ENCODE peak calls at places on chromosomes 4 and X, in eight cellular contexts. Z, T, L, X, I, A, M and V are unnamed samples.

GRCh38 chr4:36024901-36025610 is 219.3 kb downstream of the ARAP2 start:
- DNase-seq in Z (no peak), T (no peak), L (no peak), X (no peak), I (no peak), A (peak; percentile 91), M (no peak), V (no peak)

GRCh38 chrX:106791495-106791894 is 11.0 kb upstream of the TBC1D8B start:
- DNase-seq in Z (peak; percentile 6), T (no peak), L (no peak), X (peak; percentile 21), I (no peak), A (peak; percentile 16), M (no peak), V (no peak)

GRCh38 chrX:20063716-20064351 is 52.9 kb downstream of the MAP7D2 start:
- DNase-seq in Z (no peak), T (no peak), L (no peak), X (no peak), I (no peak), A (peak; percentile 52), M (no peak), V (no peak)

GRCh38 chrX:136823175-136823574 is 42.4 kb upstream of the ARHGEF6 start:
- DNase-seq in Z (no peak), T (no peak), L (no peak), X (peak; percentile 12), I (no peak), A (peak; percentile 68), M (no peak), V (no peak)

GRCh38 chr4:73593631-73594241 is 26.5 kb downstream of the RASSF6 start:
- DNase-seq in Z (peak; percentile 43), T (no peak), L (no peak), X (peak; percentile 16), I (no peak), A (no peak), M (no peak), V (peak; percentile 15)

GRCh38 chr4:169723207-169723606 is 34.5 kb downstream of the HPF1 start:
- DNase-seq in Z (peak; percentile 7), T (no peak), L (no peak), X (peak; percentile 6), I (no peak), A (no peak), M (no peak), V (no peak)

GRCh38 chr4:167025651-167026050 is 208.6 kb downstream of the SPOCK3 start:
- DNase-seq in Z (no peak), T (no peak), L (no peak), X (no peak), I (no peak), A (peak; percentile 97), M (no peak), V (no peak)

GRCh38 chrX:154654372-154654771 is 993 bp upstream of the CTAG2 start:
- DNase-seq in Z (no peak), T (no peak), L (no peak), X (no peak), I (peak; percentile 46), A (no peak), M (no peak), V (no peak)

GRCh38 chr4:34108456-34108855 is 2135.9 kb downstream of the ARAP2 start:
- DNase-seq in Z (no peak), T (no peak), L (no peak), X (peak; percentile 58), I (no peak), A (no peak), M (no peak), V (no peak)

GRCh38 chrX:53594354-53594753 is 92.2 kb downstream of the HUWE1 start:
- DNase-seq in Z (no peak), T (no peak), L (no peak), X (peak; percentile 35), I (no peak), A (no peak), M (no peak), V (no peak)

GRCh38 chrX:112651766-112652165 is 28.0 kb downstream of the LHFPL1 start:
- DNase-seq in Z (no peak), T (no peak), L (no peak), X (no peak), I (no peak), A (peak; percentile 31), M (no peak), V (no peak)

GRCh38 chr4:3480528-3481112 is 17.5 kb downstream of the DOK7 start:
- DNase-seq in Z (peak; percentile 87), T (peak; percentile 87), L (peak; percentile 71), X (peak; percentile 64), I (peak; percentile 96), A (peak; percentile 50), M (peak; percentile 42), V (peak; percentile 100)

GRCh38 chrX:9558615-9559014 is 93.8 kb downstream of the TBL1X start:
- DNase-seq in Z (no peak), T (no peak), L (no peak), X (no peak), I (no peak), A (no peak), M (no peak), V (no peak)

GRCh38 chr4:77172336-77172735 is 15.3 kb downstream of the CCNG2 start:
- DNase-seq in Z (no peak), T (no peak), L (no peak), X (peak; percentile 96), I (no peak), A (peak; percentile 95), M (no peak), V (no peak)

GRCh38 chrX:12988797-12989196 is 13.9 kb downstream of the TMSB4X start:
- DNase-seq in Z (no peak), T (no peak), L (no peak), X (peak; percentile 58), I (no peak), A (peak; percentile 85), M (no peak), V (no peak)

GRCh38 chrX:122421434-122422121 is 762.5 kb upstream of the GRIA3 start:
- DNase-seq in Z (no peak), T (no peak), L (no peak), X (no peak), I (no peak), A (no peak), M (no peak), V (no peak)

GRCh38 chrX:150028692-150029091 is 90.4 kb upstream of the EOLA2 start:
- DNase-seq in Z (no peak), T (no peak), L (no peak), X (no peak), I (no peak), A (no peak), M (no peak), V (no peak)

GRCh38 chr4:107863850-107864371 is 39.2 kb downstream of the SGMS2 start:
- DNase-seq in Z (peak; percentile 54), T (peak; percentile 77), L (no peak), X (no peak), I (no peak), A (peak; percentile 87), M (no peak), V (no peak)

GRCh38 chr4:22897520-22898108 is 204.9 kb downstream of the GBA3 start:
- DNase-seq in Z (peak; percentile 55), T (no peak), L (no peak), X (peak; percentile 23), I (no peak), A (peak; percentile 18), M (no peak), V (peak; percentile 42)

GRCh38 chr4:40530961-40531635 is 98.6 kb downstream of the RBM47 start:
- DNase-seq in Z (no peak), T (peak; percentile 70), L (no peak), X (no peak), I (no peak), A (no peak), M (no peak), V (no peak)

GRCh38 chrX:123436512-123436911 is 252.4 kb downstream of the GRIA3 start:
- DNase-seq in Z (no peak), T (no peak), L (no peak), X (no peak), I (no peak), A (no peak), M (no peak), V (no peak)

GRCh38 chr4:170990989-170991589 is 822.1 kb upstream of the GALNTL6 start:
- DNase-seq in Z (peak; percentile 53), T (no peak), L (no peak), X (no peak), I (no peak), A (peak; percentile 7), M (no peak), V (peak; percentile 19)
- TF ChIP-seq CTCF in Z (no peak), T (no peak), L (no peak), X (peak; percentile 6), I (peak; percentile 55), A (peak; percentile 28), M (no peak), V (peak; percentile 67)

GRCh38 chrX:68727696-68728095 is 80.2 kb downstream of the STARD8 start:
- DNase-seq in Z (no peak), T (peak; percentile 27), L (peak; percentile 4), X (no peak), I (no peak), A (no peak), M (no peak), V (no peak)

GRCh38 chrX:68728186-68728585 is 80.7 kb downstream of the STARD8 start:
- DNase-seq in Z (no peak), T (peak; percentile 14), L (peak; percentile 2), X (no peak), I (no peak), A (no peak), M (no peak), V (no peak)

GRCh38 chrX:68726366-68726765 is 78.9 kb downstream of the STARD8 start:
- DNase-seq in Z (no peak), T (no peak), L (no peak), X (no peak), I (no peak), A (no peak), M (no peak), V (no peak)

GRCh38 chrX:68724531-68725020 is 77.1 kb downstream of the STARD8 start:
- DNase-seq in Z (no peak), T (peak; percentile 33), L (no peak), X (no peak), I (no peak), A (no peak), M (no peak), V (no peak)

GRCh38 chrX:68725966-68726365 is 78.5 kb downstream of the STARD8 start:
- DNase-seq in Z (no peak), T (peak; percentile 22), L (no peak), X (no peak), I (no peak), A (no peak), M (no peak), V (no peak)
- TF ChIP-seq CTCF in Z (no peak), T (no peak), L (no peak), X (no peak), I (no peak), A (no peak), M (no peak), V (no peak)

DNA sequence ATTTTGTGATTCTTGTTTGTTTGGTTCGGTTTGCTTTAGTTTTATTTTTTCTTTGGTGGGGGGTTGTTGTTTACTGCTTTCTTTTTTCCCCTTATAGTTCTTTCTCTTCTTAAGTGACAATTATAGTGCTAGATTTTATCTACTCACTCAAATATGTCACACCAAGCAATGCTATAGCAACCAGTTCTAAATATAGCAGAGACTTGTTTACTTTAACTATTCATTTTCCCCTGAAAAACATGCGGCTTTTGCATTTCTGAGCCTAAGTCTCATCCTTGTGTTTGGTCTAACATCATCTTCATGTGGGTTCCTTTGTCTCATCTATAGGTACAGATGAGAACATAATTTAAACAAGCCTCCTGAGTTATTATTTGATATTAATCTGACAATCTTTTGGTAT is 676.6 kb downstream of the FAT4 start:
- DNase-seq in Z (no peak), T (no peak), L (no peak), X (no peak), I (no peak), A (no peak), M (no peak), V (no peak)
- TF ChIP-seq CTCF in Z (no peak), T (no peak), L (no peak), X (no peak), I (no peak), A (no peak), M (no peak), V (no peak)

GRCh38 chr4:189941005-189941450 is 356 bp downstream of the FRG1 start:
- DNase-seq in Z (no peak), T (no peak), L (no peak), X (no peak), I (no peak), A (no peak), M (no peak), V (no peak)
- TF ChIP-seq CTCF in Z (no peak), T (no peak), L (no peak), X (no peak), I (no peak), A (no peak), M (no peak), V (no peak)